ENCODE peak calls at places on chromosomes 4 and X, in five cellular contexts. One of them, this sample, is unnamed. For H3K9me3, the result is how much of the 10 kb centered on the place peaks cover.

GRCh38 chr4:71377561-71377960 is 38.7 kb downstream of the SLC4A4 start:
- DNase-seq in endodermal cell: no peak
- DNase-seq in OCI-LY7: no peak
- DNase-seq in suprapubic skin: no peak
- DNase-seq in psoas muscle: no peak
- DNase-seq in this sample: no peak

GRCh38 chr4:128653514-128654420 is 155.7 kb upstream of the JADE1 start:
- DNase-seq in OCI-LY7: no peak
- DNase-seq in psoas muscle: no peak
- DNase-seq in suprapubic skin: no peak
- DNase-seq in endodermal cell: no peak
- DNase-seq in this sample: no peak

GRCh38 chrX:104419211-104419610 is 146.8 kb upstream of the IL1RAPL2 start:
- DNase-seq in psoas muscle: no peak
- DNase-seq in endodermal cell: no peak
- DNase-seq in suprapubic skin: no peak
- DNase-seq in OCI-LY7: no peak
- DNase-seq in this sample: no peak

GRCh38 chr4:74018771-74019170 is 19.7 kb downstream of the CXCL3 start:
- DNase-seq in endodermal cell: no peak
- DNase-seq in psoas muscle: no peak
- DNase-seq in suprapubic skin: no peak
- DNase-seq in OCI-LY7: no peak
- DNase-seq in this sample: no peak

GRCh38 chr4:78409612-78410202 is 141.9 kb upstream of the ANXA3 start:
- DNase-seq in psoas muscle: no peak
- DNase-seq in suprapubic skin: no peak
- DNase-seq in OCI-LY7: no peak
- DNase-seq in endodermal cell: no peak
- DNase-seq in this sample: no peak

GRCh38 chrX:38409289-38409688 is 56.9 kb downstream of the OTC start:
- DNase-seq in endodermal cell: no peak
- DNase-seq in OCI-LY7: no peak
- DNase-seq in suprapubic skin: no peak
- DNase-seq in psoas muscle: no peak
- DNase-seq in this sample: no peak

GRCh38 chr4:3317011-3317655 is 24.3 kb downstream of the RGS12 start:
- DNase-seq in endodermal cell: peak
- DNase-seq in OCI-LY7: no peak
- DNase-seq in psoas muscle: no peak
- DNase-seq in suprapubic skin: no peak
- DNase-seq in this sample: no peak

GRCh38 chr4:184401397-184402171 is 72.8 kb downstream of the IRF2 start:
- DNase-seq in suprapubic skin: no peak
- DNase-seq in endodermal cell: peak
- DNase-seq in OCI-LY7: no peak
- DNase-seq in psoas muscle: no peak
- DNase-seq in this sample: no peak

GRCh38 chr4:76306882-76307669 is 543 bp downstream of the STBD1 start:
- DNase-seq in OCI-LY7: no peak
- DNase-seq in psoas muscle: peak
- DNase-seq in suprapubic skin: no peak
- DNase-seq in endodermal cell: peak
- DNase-seq in this sample: no peak

GRCh38 chrX:1423215-1423614 is 29.5 kb downstream of the ASMTL start:
- DNase-seq in suprapubic skin: no peak
- DNase-seq in OCI-LY7: no peak
- DNase-seq in psoas muscle: no peak
- DNase-seq in endodermal cell: no peak
- DNase-seq in this sample: no peak

GRCh38 chrX:75968293-75968692 is 183.2 kb upstream of the MAGEE2 start:
- DNase-seq in OCI-LY7: no peak
- DNase-seq in suprapubic skin: no peak
- DNase-seq in psoas muscle: no peak
- DNase-seq in endodermal cell: peak
- DNase-seq in this sample: no peak

GRCh38 chr4:8362483-8362882 is 78.0 kb downstream of the ACOX3 start:
- DNase-seq in suprapubic skin: peak
- DNase-seq in psoas muscle: no peak
- DNase-seq in OCI-LY7: no peak
- DNase-seq in endodermal cell: no peak
- DNase-seq in this sample: no peak

GRCh38 chrX:63471004-63471403 is 119.9 kb upstream of the SPIN4 start:
- DNase-seq in OCI-LY7: no peak
- DNase-seq in endodermal cell: no peak
- DNase-seq in suprapubic skin: no peak
- DNase-seq in psoas muscle: no peak
- DNase-seq in this sample: no peak
- H3K9me3 ChIP-seq in OCI-LY7: under half
- H3K9me3 ChIP-seq in endodermal cell: half or more
- H3K9me3 ChIP-seq in suprapubic skin: under half
- H3K9me3 ChIP-seq in psoas muscle: under half
- H3K9me3 ChIP-seq in this sample: under half

GRCh38 chrX:110402091-110402854 is 43.6 kb downstream of the RTL9 start:
- DNase-seq in suprapubic skin: no peak
- DNase-seq in psoas muscle: peak
- DNase-seq in OCI-LY7: no peak
- DNase-seq in endodermal cell: no peak
- DNase-seq in this sample: no peak
- H3K4me3 ChIP-seq in suprapubic skin: no peak
- H3K4me3 ChIP-seq in psoas muscle: no peak
- H3K4me3 ChIP-seq in OCI-LY7: no peak
- H3K4me3 ChIP-seq in endodermal cell: no peak
- H3K4me3 ChIP-seq in this sample: no peak

GRCh38 chrX:138921031-138921430 is 209.5 kb upstream of the FGF13 start:
- DNase-seq in OCI-LY7: no peak
- DNase-seq in suprapubic skin: no peak
- DNase-seq in endodermal cell: no peak
- DNase-seq in psoas muscle: no peak
- DNase-seq in this sample: no peak

GRCh38 chrX:138914751-138915150 is 203.2 kb upstream of the FGF13 start:
- DNase-seq in OCI-LY7: no peak
- DNase-seq in endodermal cell: no peak
- DNase-seq in suprapubic skin: no peak
- DNase-seq in psoas muscle: no peak
- DNase-seq in this sample: no peak

GRCh38 chrX:138917781-138918180 is 206.3 kb upstream of the FGF13 start:
- DNase-seq in endodermal cell: no peak
- DNase-seq in OCI-LY7: no peak
- DNase-seq in suprapubic skin: no peak
- DNase-seq in psoas muscle: no peak
- DNase-seq in this sample: no peak
- H3K27ac ChIP-seq in endodermal cell: no peak
- H3K27ac ChIP-seq in OCI-LY7: no peak
- H3K27ac ChIP-seq in suprapubic skin: no peak
- H3K27ac ChIP-seq in psoas muscle: no peak
- H3K27ac ChIP-seq in this sample: no peak

DNA sequence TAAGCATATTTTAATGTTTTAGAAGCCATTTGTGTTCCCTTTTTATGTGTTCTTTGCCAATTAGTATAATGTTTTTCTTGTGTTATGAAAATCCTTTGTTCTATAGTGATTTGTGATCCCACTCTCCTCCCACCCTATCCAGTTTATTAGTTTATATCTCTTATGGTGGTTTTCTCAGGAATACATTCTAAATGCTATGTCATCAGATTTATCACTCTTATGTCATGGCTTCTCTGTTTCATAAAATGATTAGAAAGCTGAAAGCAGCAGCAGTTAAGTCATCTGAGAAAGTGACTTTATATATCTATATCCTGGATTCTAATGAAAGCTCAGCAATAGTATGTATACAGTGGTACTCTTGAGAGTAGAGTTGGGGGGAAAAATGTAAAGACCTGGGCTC is 41.1 kb downstream of the NCAPG start:
- DNase-seq in psoas muscle: no peak
- DNase-seq in endodermal cell: no peak
- DNase-seq in suprapubic skin: no peak
- DNase-seq in OCI-LY7: no peak
- DNase-seq in this sample: no peak
- H3K9me3 ChIP-seq in psoas muscle: under half
- H3K9me3 ChIP-seq in endodermal cell: under half
- H3K9me3 ChIP-seq in suprapubic skin: under half
- H3K9me3 ChIP-seq in OCI-LY7: under half
- H3K9me3 ChIP-seq in this sample: under half

DNA sequence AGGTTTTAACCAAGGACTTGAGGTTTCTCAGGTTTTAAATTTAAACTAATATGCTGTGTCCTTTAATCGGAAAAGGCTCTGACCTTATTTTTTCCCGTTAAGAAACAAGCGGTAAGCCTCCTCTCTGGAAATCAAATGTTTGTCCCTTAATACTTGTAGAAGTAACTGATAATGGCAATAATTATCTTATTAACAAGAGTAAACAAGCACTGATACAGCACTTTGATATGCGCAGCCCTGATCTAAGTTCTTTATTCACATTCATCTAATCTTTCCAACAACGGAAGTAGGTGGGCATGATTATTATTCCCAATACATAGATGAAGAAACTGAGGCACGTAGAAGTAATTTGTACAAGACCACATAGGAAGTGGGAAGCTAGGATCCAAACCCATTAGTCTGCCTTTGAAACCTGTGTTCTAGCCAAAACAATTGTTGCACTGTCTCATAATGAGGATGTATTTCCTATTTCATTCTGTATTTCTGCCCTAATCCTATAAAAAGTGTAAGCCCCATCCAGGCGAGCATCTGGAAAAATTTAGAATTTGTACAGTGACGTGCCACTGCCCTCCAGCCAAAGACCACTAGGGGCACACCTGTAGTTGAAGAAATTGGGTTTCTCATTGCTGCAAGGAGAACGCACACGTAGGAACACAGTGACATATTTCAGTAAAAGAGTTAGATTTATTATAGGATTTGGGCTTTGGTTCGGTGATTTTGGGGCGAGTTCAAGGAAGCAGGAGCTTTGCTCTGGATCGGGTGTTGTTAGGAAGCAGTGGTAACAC is 605 bp downstream of the CXorf58 start:
- DNase-seq in suprapubic skin: no peak
- DNase-seq in endodermal cell: peak
- DNase-seq in psoas muscle: no peak
- DNase-seq in OCI-LY7: peak
- DNase-seq in this sample: no peak
- H3K4me3 ChIP-seq in suprapubic skin: peak
- H3K4me3 ChIP-seq in endodermal cell: peak
- H3K4me3 ChIP-seq in psoas muscle: peak
- H3K4me3 ChIP-seq in OCI-LY7: peak
- H3K4me3 ChIP-seq in this sample: peak

GRCh38 chr4:115657991-115658390 is 544.6 kb upstream of the NDST4 start:
- DNase-seq in psoas muscle: no peak
- DNase-seq in suprapubic skin: no peak
- DNase-seq in endodermal cell: peak
- DNase-seq in OCI-LY7: no peak
- DNase-seq in this sample: no peak
- H3K27ac ChIP-seq in psoas muscle: no peak
- H3K27ac ChIP-seq in suprapubic skin: no peak
- H3K27ac ChIP-seq in endodermal cell: peak
- H3K27ac ChIP-seq in OCI-LY7: no peak
- H3K27ac ChIP-seq in this sample: no peak

GRCh38 chr4:85951-86350 is 32.8 kb downstream of the ZNF595 start:
- DNase-seq in psoas muscle: no peak
- DNase-seq in endodermal cell: no peak
- DNase-seq in suprapubic skin: no peak
- DNase-seq in OCI-LY7: no peak
- DNase-seq in this sample: no peak
- H3K9me3 ChIP-seq in psoas muscle: half or more
- H3K9me3 ChIP-seq in endodermal cell: half or more
- H3K9me3 ChIP-seq in suprapubic skin: half or more
- H3K9me3 ChIP-seq in OCI-LY7: under half
- H3K9me3 ChIP-seq in this sample: half or more

GRCh38 chrX:17414839-17415238 is 39.8 kb downstream of the NHS start:
- DNase-seq in suprapubic skin: no peak
- DNase-seq in endodermal cell: peak
- DNase-seq in psoas muscle: no peak
- DNase-seq in OCI-LY7: no peak
- DNase-seq in this sample: no peak
- H3K4me3 ChIP-seq in suprapubic skin: no peak
- H3K4me3 ChIP-seq in endodermal cell: peak
- H3K4me3 ChIP-seq in psoas muscle: no peak
- H3K4me3 ChIP-seq in OCI-LY7: no peak
- H3K4me3 ChIP-seq in this sample: no peak

This sample was measured in CD4-positive, CD25-positive, alpha-beta regulatory T cell.